ENCODE peak calls at places on chromosomes 11 and 22, in ten cellular contexts. One of them, this sample, is unnamed.

GRCh38 chr22:33255781-33256180 is 197.6 kb upstream of the SYN3 start:
- DNase-seq in Daoy: no peak
- DNase-seq in HCEC 1CT: no peak
- DNase-seq in lung microvascular endothelial cell: no peak
- DNase-seq in A172: no peak
- DNase-seq in nephron progenitor cell: no peak
- DNase-seq in mesenchymal stem cell: no peak
- DNase-seq in COLO829: no peak
- DNase-seq in NCI-H82: no peak
- DNase-seq in GM12865: no peak
- DNase-seq in this sample: no peak

GRCh38 chr11:65429069-65429681 is 6.6 kb downstream of the NEAT1 start:
- DNase-seq in Daoy: peak
- DNase-seq in HCEC 1CT: peak
- DNase-seq in lung microvascular endothelial cell: peak
- DNase-seq in A172: peak
- DNase-seq in nephron progenitor cell: no peak
- DNase-seq in mesenchymal stem cell: peak
- DNase-seq in COLO829: no peak
- DNase-seq in NCI-H82: no peak
- DNase-seq in GM12865: peak
- DNase-seq in this sample: no peak

GRCh38 chr22:24928322-24928721 is 18.2 kb downstream of the LHFPL7 start:
- DNase-seq in Daoy: no peak
- DNase-seq in HCEC 1CT: no peak
- DNase-seq in lung microvascular endothelial cell: no peak
- DNase-seq in A172: no peak
- DNase-seq in nephron progenitor cell: no peak
- DNase-seq in mesenchymal stem cell: no peak
- DNase-seq in COLO829: no peak
- DNase-seq in NCI-H82: no peak
- DNase-seq in GM12865: no peak
- DNase-seq in this sample: no peak

GRCh38 chr11:94602430-94603372 is 35.5 kb downstream of the PIWIL4 start:
- DNase-seq in Daoy: peak
- DNase-seq in HCEC 1CT: peak
- DNase-seq in lung microvascular endothelial cell: peak
- DNase-seq in A172: no peak
- DNase-seq in nephron progenitor cell: no peak
- DNase-seq in mesenchymal stem cell: peak
- DNase-seq in COLO829: peak
- DNase-seq in NCI-H82: peak
- DNase-seq in GM12865: peak
- DNase-seq in this sample: peak

GRCh38 chr22:48227341-48228018 is 1465.0 kb downstream of the TBC1D22A start:
- DNase-seq in Daoy: no peak
- DNase-seq in HCEC 1CT: no peak
- DNase-seq in lung microvascular endothelial cell: no peak
- DNase-seq in A172: no peak
- DNase-seq in nephron progenitor cell: no peak
- DNase-seq in mesenchymal stem cell: no peak
- DNase-seq in COLO829: no peak
- DNase-seq in NCI-H82: no peak
- DNase-seq in GM12865: no peak
- DNase-seq in this sample: no peak

GRCh38 chr11:118281284-118281683 is 17.2 kb upstream of the MPZL2 start:
- DNase-seq in Daoy: no peak
- DNase-seq in HCEC 1CT: no peak
- DNase-seq in lung microvascular endothelial cell: no peak
- DNase-seq in A172: no peak
- DNase-seq in nephron progenitor cell: no peak
- DNase-seq in mesenchymal stem cell: no peak
- DNase-seq in COLO829: no peak
- DNase-seq in NCI-H82: no peak
- DNase-seq in GM12865: peak
- DNase-seq in this sample: no peak

GRCh38 chr11:133821776-133822175 is 23.5 kb downstream of the SPATA19 start:
- DNase-seq in Daoy: peak
- DNase-seq in HCEC 1CT: no peak
- DNase-seq in lung microvascular endothelial cell: peak
- DNase-seq in A172: no peak
- DNase-seq in nephron progenitor cell: peak
- DNase-seq in mesenchymal stem cell: no peak
- DNase-seq in COLO829: peak
- DNase-seq in NCI-H82: peak
- DNase-seq in GM12865: peak
- DNase-seq in this sample: peak

GRCh38 chr11:106459135-106459534 is 381.7 kb downstream of the AASDHPPT start:
- DNase-seq in Daoy: no peak
- DNase-seq in HCEC 1CT: no peak
- DNase-seq in lung microvascular endothelial cell: no peak
- DNase-seq in A172: no peak
- DNase-seq in nephron progenitor cell: no peak
- DNase-seq in mesenchymal stem cell: no peak
- DNase-seq in COLO829: peak
- DNase-seq in NCI-H82: no peak
- DNase-seq in GM12865: no peak
- DNase-seq in this sample: no peak

GRCh38 chr11:63837027-63837688 is 1.8 kb upstream of the MARK2 start:
- DNase-seq in Daoy: peak
- DNase-seq in HCEC 1CT: peak
- DNase-seq in lung microvascular endothelial cell: peak
- DNase-seq in A172: peak
- DNase-seq in nephron progenitor cell: peak
- DNase-seq in mesenchymal stem cell: peak
- DNase-seq in COLO829: peak
- DNase-seq in NCI-H82: peak
- DNase-seq in GM12865: peak
- DNase-seq in this sample: peak

GRCh38 chr22:42717197-42717967 is 3.3 kb downstream of the A4GALT start:
- DNase-seq in Daoy: no peak
- DNase-seq in HCEC 1CT: no peak
- DNase-seq in lung microvascular endothelial cell: no peak
- DNase-seq in A172: peak
- DNase-seq in nephron progenitor cell: peak
- DNase-seq in mesenchymal stem cell: peak
- DNase-seq in COLO829: peak
- DNase-seq in NCI-H82: peak
- DNase-seq in GM12865: peak
- DNase-seq in this sample: no peak

GRCh38 chr11:14081541-14082211 is 119.2 kb downstream of the SPON1 start:
- DNase-seq in Daoy: no peak
- DNase-seq in HCEC 1CT: no peak
- DNase-seq in lung microvascular endothelial cell: no peak
- DNase-seq in A172: no peak
- DNase-seq in nephron progenitor cell: no peak
- DNase-seq in mesenchymal stem cell: no peak
- DNase-seq in COLO829: no peak
- DNase-seq in NCI-H82: peak
- DNase-seq in GM12865: no peak
- DNase-seq in this sample: no peak

GRCh38 chr22:46491936-46492335 is 45.5 kb downstream of the CELSR1 start:
- DNase-seq in Daoy: no peak
- DNase-seq in HCEC 1CT: no peak
- DNase-seq in lung microvascular endothelial cell: no peak
- DNase-seq in A172: no peak
- DNase-seq in nephron progenitor cell: no peak
- DNase-seq in mesenchymal stem cell: no peak
- DNase-seq in COLO829: no peak
- DNase-seq in NCI-H82: no peak
- DNase-seq in GM12865: no peak
- DNase-seq in this sample: no peak

GRCh38 chr11:6572215-6572614 is 31.2 kb downstream of the RRP8 start:
- DNase-seq in Daoy: no peak
- DNase-seq in HCEC 1CT: peak
- DNase-seq in lung microvascular endothelial cell: peak
- DNase-seq in A172: peak
- DNase-seq in nephron progenitor cell: no peak
- DNase-seq in mesenchymal stem cell: peak
- DNase-seq in COLO829: peak
- DNase-seq in NCI-H82: no peak
- DNase-seq in GM12865: no peak
- DNase-seq in this sample: no peak

GRCh38 chr11:3002871-3003270 is 10.7 kb upstream of the NAP1L4 start:
- DNase-seq in Daoy: no peak
- DNase-seq in HCEC 1CT: no peak
- DNase-seq in lung microvascular endothelial cell: no peak
- DNase-seq in A172: no peak
- DNase-seq in nephron progenitor cell: no peak
- DNase-seq in mesenchymal stem cell: no peak
- DNase-seq in COLO829: no peak
- DNase-seq in NCI-H82: no peak
- DNase-seq in GM12865: no peak
- DNase-seq in this sample: no peak

GRCh38 chr11:57599381-57599780 is 1.9 kb downstream of the SERPING1 start:
- DNase-seq in Daoy: no peak
- DNase-seq in HCEC 1CT: no peak
- DNase-seq in lung microvascular endothelial cell: no peak
- DNase-seq in A172: no peak
- DNase-seq in nephron progenitor cell: no peak
- DNase-seq in mesenchymal stem cell: peak
- DNase-seq in COLO829: no peak
- DNase-seq in NCI-H82: peak
- DNase-seq in GM12865: no peak
- DNase-seq in this sample: no peak

GRCh38 chr11:114209904-114210303 is 86.3 kb upstream of the NNMT start:
- DNase-seq in Daoy: no peak
- DNase-seq in HCEC 1CT: no peak
- DNase-seq in lung microvascular endothelial cell: no peak
- DNase-seq in A172: no peak
- DNase-seq in nephron progenitor cell: peak
- DNase-seq in mesenchymal stem cell: no peak
- DNase-seq in COLO829: no peak
- DNase-seq in NCI-H82: no peak
- DNase-seq in GM12865: no peak
- DNase-seq in this sample: no peak

GRCh38 chr22:39216143-39216490 is 28.7 kb downstream of the PDGFB start:
- DNase-seq in Daoy: no peak
- DNase-seq in HCEC 1CT: no peak
- DNase-seq in lung microvascular endothelial cell: no peak
- DNase-seq in A172: no peak
- DNase-seq in nephron progenitor cell: no peak
- DNase-seq in mesenchymal stem cell: no peak
- DNase-seq in COLO829: no peak
- DNase-seq in NCI-H82: no peak
- DNase-seq in GM12865: no peak
- DNase-seq in this sample: no peak

GRCh38 chr11:75342966-75343870 is 8.2 kb downstream of the ARRB1 start:
- DNase-seq in Daoy: no peak
- DNase-seq in HCEC 1CT: no peak
- DNase-seq in lung microvascular endothelial cell: no peak
- DNase-seq in A172: peak
- DNase-seq in nephron progenitor cell: no peak
- DNase-seq in mesenchymal stem cell: peak
- DNase-seq in COLO829: no peak
- DNase-seq in NCI-H82: peak
- DNase-seq in GM12865: no peak
- DNase-seq in this sample: peak

GRCh38 chr11:43760902-43761301 is 80.4 kb downstream of the HSD17B12 start:
- DNase-seq in Daoy: no peak
- DNase-seq in HCEC 1CT: no peak
- DNase-seq in lung microvascular endothelial cell: no peak
- DNase-seq in A172: no peak
- DNase-seq in nephron progenitor cell: no peak
- DNase-seq in mesenchymal stem cell: no peak
- DNase-seq in COLO829: no peak
- DNase-seq in NCI-H82: no peak
- DNase-seq in GM12865: no peak
- DNase-seq in this sample: no peak

GRCh38 chr22:20536590-20537324 is 29.3 kb downstream of the MED15 start:
- DNase-seq in Daoy: no peak
- DNase-seq in HCEC 1CT: no peak
- DNase-seq in lung microvascular endothelial cell: peak
- DNase-seq in A172: no peak
- DNase-seq in nephron progenitor cell: no peak
- DNase-seq in mesenchymal stem cell: no peak
- DNase-seq in COLO829: no peak
- DNase-seq in NCI-H82: peak
- DNase-seq in GM12865: no peak
- DNase-seq in this sample: no peak

GRCh38 chr11:2774173-2775082 is 74.6 kb upstream of the KCNQ1OT1 start:
- DNase-seq in Daoy: no peak
- DNase-seq in HCEC 1CT: no peak
- DNase-seq in lung microvascular endothelial cell: no peak
- DNase-seq in A172: no peak
- DNase-seq in nephron progenitor cell: no peak
- DNase-seq in mesenchymal stem cell: no peak
- DNase-seq in COLO829: no peak
- DNase-seq in NCI-H82: no peak
- DNase-seq in GM12865: no peak
- DNase-seq in this sample: no peak

GRCh38 chr11:84398017-84398626 is 1112.0 kb upstream of the CCDC90B start:
- DNase-seq in Daoy: no peak
- DNase-seq in HCEC 1CT: no peak
- DNase-seq in lung microvascular endothelial cell: peak
- DNase-seq in A172: peak
- DNase-seq in nephron progenitor cell: no peak
- DNase-seq in mesenchymal stem cell: peak
- DNase-seq in COLO829: peak
- DNase-seq in NCI-H82: peak
- DNase-seq in GM12865: peak
- DNase-seq in this sample: peak

GRCh38 chr11:12807621-12808020 is 133.4 kb downstream of the TEAD1 start:
- DNase-seq in Daoy: no peak
- DNase-seq in HCEC 1CT: no peak
- DNase-seq in lung microvascular endothelial cell: no peak
- DNase-seq in A172: no peak
- DNase-seq in nephron progenitor cell: no peak
- DNase-seq in mesenchymal stem cell: no peak
- DNase-seq in COLO829: no peak
- DNase-seq in NCI-H82: peak
- DNase-seq in GM12865: peak
- DNase-seq in this sample: no peak

GRCh38 chr11:119148855-119149370 is at the start of gene ABCG4:
- DNase-seq in Daoy: peak
- DNase-seq in HCEC 1CT: no peak
- DNase-seq in lung microvascular endothelial cell: peak
- DNase-seq in A172: no peak
- DNase-seq in nephron progenitor cell: peak
- DNase-seq in mesenchymal stem cell: no peak
- DNase-seq in COLO829: no peak
- DNase-seq in NCI-H82: peak
- DNase-seq in GM12865: no peak
- DNase-seq in this sample: no peak

GRCh38 chr11:6962673-6963072 is 36.4 kb downstream of the ZNF215 start:
- DNase-seq in Daoy: no peak
- DNase-seq in HCEC 1CT: no peak
- DNase-seq in lung microvascular endothelial cell: no peak
- DNase-seq in A172: no peak
- DNase-seq in nephron progenitor cell: no peak
- DNase-seq in mesenchymal stem cell: no peak
- DNase-seq in COLO829: no peak
- DNase-seq in NCI-H82: no peak
- DNase-seq in GM12865: peak
- DNase-seq in this sample: no peak

GRCh38 chr22:50249382-50250248 is 1.4 kb downstream of the HDAC10 start:
- DNase-seq in Daoy: no peak
- DNase-seq in HCEC 1CT: no peak
- DNase-seq in lung microvascular endothelial cell: no peak
- DNase-seq in A172: no peak
- DNase-seq in nephron progenitor cell: no peak
- DNase-seq in mesenchymal stem cell: no peak
- DNase-seq in COLO829: no peak
- DNase-seq in NCI-H82: no peak
- DNase-seq in GM12865: no peak
- DNase-seq in this sample: no peak

GRCh38 chr11:61062181-61062955 is 39.9 kb upstream of the CD5 start:
- DNase-seq in Daoy: no peak
- DNase-seq in HCEC 1CT: no peak
- DNase-seq in lung microvascular endothelial cell: no peak
- DNase-seq in A172: no peak
- DNase-seq in nephron progenitor cell: no peak
- DNase-seq in mesenchymal stem cell: no peak
- DNase-seq in COLO829: no peak
- DNase-seq in NCI-H82: no peak
- DNase-seq in GM12865: no peak
- DNase-seq in this sample: no peak

GRCh38 chr22:49257551-49257951 is 570.1 kb downstream of the BRD1 start:
- DNase-seq in Daoy: no peak
- DNase-seq in HCEC 1CT: no peak
- DNase-seq in lung microvascular endothelial cell: no peak
- DNase-seq in A172: no peak
- DNase-seq in nephron progenitor cell: no peak
- DNase-seq in mesenchymal stem cell: no peak
- DNase-seq in COLO829: no peak
- DNase-seq in NCI-H82: no peak
- DNase-seq in GM12865: no peak
- DNase-seq in this sample: no peak

This sample was measured in A549.